ENCODE peak calls at places on chromosomes 12 and 14, in nine cellular contexts. Y is nephron progenitor cell, F is GM12865, G is left ventricle myocardium inferior, Q is body of pancreas, E is AG10803, R is uterus, O is Panc1, J is dorsolateral prefrontal cortex. S is an unnamed sample.

GRCh38 chr12:23108957-23109356 is 484.0 kb downstream of the ETNK1 start:
- DNase-seq in Y (no peak), F (no peak), G (no peak), Q (no peak), E (no peak), R (no peak), O (no peak), J (no peak), S (no peak)

GRCh38 chr12:91965781-91966180 is 179.9 kb downstream of the BTG1 start:
- DNase-seq in Y (no peak), F (no peak), G (no peak), Q (no peak), E (no peak), R (no peak), O (no peak), J (no peak), S (no peak)

GRCh38 chr12:79689041-79689476 is 1.7 kb downstream of the PAWR start:
- DNase-seq in Y (no peak), F (no peak), G (no peak), Q (no peak), E (no peak), R (no peak), O (no peak), J (no peak), S (no peak)

GRCh38 chr14:105938055-105938863 is 411.9 kb downstream of the TMEM121 start:
- DNase-seq in Y (no peak), F (no peak), G (no peak), Q (no peak), E (no peak), R (no peak), O (no peak), J (no peak), S (no peak)

GRCh38 chr14:56136571-56137498 is 18.6 kb downstream of the PELI2 start:
- DNase-seq in Y (no peak), F (no peak), G (no peak), Q (no peak), E (no peak), R (no peak), O (no peak), J (no peak), S (no peak)

GRCh38 chr12:12445882-12446181 is 89.0 kb downstream of the BORCS5 start:
- DNase-seq in Y (no peak), F (no peak), G (no peak), Q (no peak), E (no peak), R (no peak), O (no peak), J (no peak), S (no peak)

GRCh38 chr14:32934891-32935633 is 3.6 kb upstream of the NPAS3 start:
- DNase-seq in Y (peak), F (no peak), G (no peak), Q (no peak), E (peak), R (peak), O (no peak), J (no peak), S (no peak)

GRCh38 chr12:79644274-79645234 is 46.2 kb downstream of the PAWR start:
- DNase-seq in Y (no peak), F (no peak), G (no peak), Q (no peak), E (no peak), R (no peak), O (no peak), J (no peak), S (no peak)

GRCh38 chr14:33480589-33481184 is 470.2 kb downstream of the EGLN3 start:
- DNase-seq in Y (no peak), F (no peak), G (no peak), Q (no peak), E (no peak), R (no peak), O (no peak), J (no peak), S (no peak)

GRCh38 chr12:57531836-57532235 is 9.2 kb downstream of the MBD6 start:
- DNase-seq in Y (no peak), F (no peak), G (no peak), Q (no peak), E (no peak), R (no peak), O (no peak), J (no peak), S (no peak)

GRCh38 chr12:52307836-52308806 is 13.1 kb downstream of the KRT83 start:
- DNase-seq in Y (peak), F (no peak), G (peak), Q (peak), E (peak), R (no peak), O (no peak), J (peak), S (no peak)

GRCh38 chr12:89636054-89636775 is 72.4 kb downstream of the ATP2B1 start:
- DNase-seq in Y (no peak), F (no peak), G (no peak), Q (no peak), E (peak), R (no peak), O (peak), J (no peak), S (no peak)

GRCh38 chr12:50201987-50202521 is 34.9 kb upstream of the CERS5 start:
- DNase-seq in Y (no peak), F (no peak), G (no peak), Q (peak), E (peak), R (no peak), O (no peak), J (no peak), S (no peak)

GRCh38 chr12:55681142-55682077 is 26.3 kb downstream of the ITGA7 start:
- DNase-seq in Y (peak), F (no peak), G (peak), Q (peak), E (peak), R (no peak), O (no peak), J (peak), S (no peak)

GRCh38 chr12:132310181-132311040 is 19.0 kb downstream of the GALNT9 start:
- DNase-seq in Y (no peak), F (no peak), G (no peak), Q (no peak), E (no peak), R (no peak), O (no peak), J (peak), S (no peak)

GRCh38 chr12:25089738-25090137 is 105.2 kb downstream of the DNAI7 start:
- DNase-seq in Y (no peak), F (no peak), G (no peak), Q (peak), E (no peak), R (no peak), O (no peak), J (no peak), S (no peak)

GRCh38 chr12:81992461-81992860 is 233.3 kb upstream of the PPFIA2 start:
- DNase-seq in Y (peak), F (peak), G (no peak), Q (peak), E (no peak), R (no peak), O (no peak), J (no peak), S (no peak)

GRCh38 chr12:127052491-127053232 is 1214.3 kb upstream of the TMEM132C start:
- DNase-seq in Y (no peak), F (no peak), G (no peak), Q (no peak), E (peak), R (no peak), O (no peak), J (no peak), S (no peak)

GRCh38 chr12:109130297-109130696 is 13.9 kb downstream of the ACACB start:
- DNase-seq in Y (no peak), F (no peak), G (no peak), Q (no peak), E (no peak), R (no peak), O (no peak), J (no peak), S (no peak)

GRCh38 chr12:109131522-109132050 is 15.2 kb downstream of the ACACB start:
- DNase-seq in Y (no peak), F (no peak), G (peak), Q (peak), E (peak), R (no peak), O (no peak), J (no peak), S (no peak)

GRCh38 chr12:109130755-109131521 is 14.6 kb downstream of the ACACB start:
- DNase-seq in Y (peak), F (no peak), G (peak), Q (peak), E (no peak), R (no peak), O (no peak), J (no peak), S (no peak)

GRCh38 chr12:109137055-109137454 is 20.7 kb downstream of the ACACB start:
- DNase-seq in Y (no peak), F (no peak), G (no peak), Q (no peak), E (no peak), R (no peak), O (no peak), J (no peak), S (no peak)

DNA sequence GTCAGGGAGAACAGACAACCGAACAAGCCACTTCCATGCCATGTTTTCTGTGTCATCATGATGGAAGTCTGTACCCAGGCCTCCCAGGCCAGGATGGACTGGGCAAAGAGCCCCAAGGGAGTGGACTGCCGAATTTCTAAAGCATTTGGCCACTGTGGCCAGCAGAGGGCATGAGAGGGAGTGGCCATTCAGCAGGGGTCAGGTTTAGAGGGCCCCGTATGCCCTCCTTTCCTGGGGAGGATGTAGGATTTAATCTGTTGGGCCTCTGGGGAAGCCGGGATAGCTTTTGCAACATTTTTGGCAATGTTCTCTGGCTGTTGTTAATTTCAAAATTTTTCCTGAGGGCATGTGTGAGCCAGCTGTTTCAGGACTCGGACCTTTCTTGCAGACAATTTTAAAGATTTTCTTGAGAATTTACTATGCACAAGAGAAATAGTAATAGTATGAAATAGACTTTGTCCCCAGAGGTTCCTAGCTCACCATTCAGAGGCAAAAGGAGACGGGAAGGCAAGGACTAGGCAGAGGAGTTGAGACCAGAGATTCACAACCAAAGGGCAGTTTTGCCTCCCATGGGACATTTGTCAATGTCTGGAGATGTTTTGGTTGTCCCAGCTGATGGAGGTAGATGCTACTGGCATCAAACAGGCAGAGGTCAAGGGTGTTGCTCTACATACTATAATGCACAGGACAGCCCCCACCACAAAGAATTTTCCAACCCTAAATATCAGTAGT is 18.0 kb downstream of the ACACB start:
- DNase-seq in Y (peak), F (no peak), G (peak), Q (peak), E (peak), R (peak), O (no peak), J (no peak), S (no peak)
- TF ChIP-seq CTCF in Y (peak), F (peak), G (peak), Q (peak), E (peak), R (peak), O (peak), J (peak), S (no peak)

DNA sequence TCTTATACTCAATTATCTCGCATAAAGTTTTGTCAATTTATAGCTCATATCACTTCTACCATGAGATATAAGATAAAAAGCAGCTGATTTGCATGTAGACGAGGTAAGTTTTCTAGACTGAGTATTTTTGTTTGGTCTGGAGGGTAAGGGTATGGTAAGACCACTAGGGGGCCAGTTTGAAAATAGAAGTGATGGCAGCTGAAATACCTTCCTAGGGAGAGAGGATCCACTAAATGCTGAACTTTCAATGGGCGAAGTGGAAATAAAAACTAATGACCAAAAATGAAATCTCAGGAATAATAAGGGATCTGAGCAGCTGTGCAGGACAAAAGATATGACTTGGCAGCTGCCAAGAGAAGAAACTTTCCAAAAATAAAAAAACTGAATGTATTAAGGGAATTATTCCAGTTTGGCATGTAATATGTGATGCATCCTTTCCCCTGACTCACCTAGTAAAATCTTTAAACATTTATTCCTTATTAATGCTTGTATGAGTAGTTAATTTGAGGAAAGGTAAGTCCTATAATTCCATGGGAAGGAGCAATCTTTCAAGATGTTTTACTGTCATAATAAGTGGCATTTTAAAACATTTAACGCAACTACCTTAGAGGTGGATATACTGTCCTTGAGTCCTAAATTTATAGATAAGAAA is 754.5 kb downstream of the C12orf50 start:
- DNase-seq in Y (peak), F (peak), G (no peak), Q (no peak), E (no peak), R (no peak), O (no peak), J (no peak), S (no peak)
- TF ChIP-seq CTCF in Y (peak), F (peak), G (peak), Q (peak), E (peak), R (no peak), O (peak), J (peak), S (no peak)

GRCh38 chr14:92598549-92598905 is 84.9 kb downstream of the RIN3 start:
- DNase-seq in Y (no peak), F (no peak), G (no peak), Q (no peak), E (no peak), R (no peak), O (no peak), J (no peak), S (no peak)

GRCh38 chr14:92595267-92595666 is 81.7 kb downstream of the RIN3 start:
- DNase-seq in Y (no peak), F (no peak), G (no peak), Q (no peak), E (no peak), R (no peak), O (no peak), J (no peak), S (no peak)

GRCh38 chr14:92597873-92598548 is 84.4 kb downstream of the RIN3 start:
- DNase-seq in Y (no peak), F (no peak), G (no peak), Q (no peak), E (no peak), R (no peak), O (no peak), J (no peak), S (no peak)

GRCh38 chr14:92599786-92600185 is 86.2 kb downstream of the RIN3 start:
- DNase-seq in Y (no peak), F (no peak), G (no peak), Q (no peak), E (no peak), R (no peak), O (no peak), J (no peak), S (no peak)

GRCh38 chr14:92596328-92596943 is 82.9 kb downstream of the RIN3 start:
- DNase-seq in Y (no peak), F (no peak), G (no peak), Q (no peak), E (no peak), R (no peak), O (no peak), J (no peak), S (no peak)
- TF ChIP-seq CTCF in Y (no peak), F (peak), G (no peak), Q (no peak), E (no peak), R (no peak), O (no peak), J (no peak), S (no peak)

DNA sequence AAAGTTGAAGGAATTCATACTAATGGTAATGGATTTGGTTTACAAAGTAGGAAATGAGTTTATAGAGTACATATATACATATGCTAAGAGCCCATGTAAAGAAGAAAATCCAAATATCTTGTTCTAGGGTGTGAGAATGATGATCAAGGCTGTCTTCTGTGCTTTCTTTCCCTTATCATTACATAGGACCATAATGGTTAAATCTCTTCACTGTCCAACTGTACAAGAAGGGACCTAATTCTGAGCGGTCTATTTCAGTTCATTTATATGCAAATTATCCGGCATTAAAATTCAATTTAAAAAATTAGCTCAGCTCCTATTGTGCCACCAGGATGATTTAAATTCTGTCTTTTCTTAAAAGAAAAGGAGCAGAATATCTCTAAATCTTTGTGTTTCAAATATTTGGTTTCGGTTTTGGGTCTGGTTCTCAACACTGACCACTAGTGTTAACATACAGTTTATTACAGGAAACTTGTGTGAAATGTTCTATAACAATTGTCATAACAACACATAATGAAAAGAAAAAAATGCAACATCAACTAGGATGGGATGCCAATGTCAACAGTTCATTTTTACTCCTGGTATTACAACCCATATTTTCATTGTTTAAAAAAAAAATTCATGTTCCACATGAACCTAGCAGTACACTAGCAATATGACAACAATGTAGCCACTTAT is 16.8 kb downstream of the OR4K1 start:
- DNase-seq in Y (no peak), F (no peak), G (no peak), Q (no peak), E (no peak), R (no peak), O (no peak), J (no peak), S (no peak)
- TF ChIP-seq CTCF in Y (no peak), F (no peak), G (no peak), Q (no peak), E (no peak), R (no peak), O (peak), J (no peak), S (no peak)

GRCh38 chr12:103821773-103822172 is 19.3 kb downstream of the NT5DC3 start:
- DNase-seq in Y (no peak), F (no peak), G (no peak), Q (no peak), E (peak), R (no peak), O (no peak), J (no peak), S (no peak)
- TF ChIP-seq CTCF in Y (no peak), F (no peak), G (no peak), Q (no peak), E (no peak), R (no peak), O (no peak), J (no peak), S (no peak)

GRCh38 chr14:104103061-104104005 is 17.8 kb downstream of the ASPG start:
- DNase-seq in Y (peak), F (no peak), G (peak), Q (no peak), E (no peak), R (no peak), O (no peak), J (no peak), S (no peak)
- TF ChIP-seq CTCF in Y (no peak), F (no peak), G (no peak), Q (no peak), E (no peak), R (no peak), O (no peak), J (no peak), S (no peak)

DNA sequence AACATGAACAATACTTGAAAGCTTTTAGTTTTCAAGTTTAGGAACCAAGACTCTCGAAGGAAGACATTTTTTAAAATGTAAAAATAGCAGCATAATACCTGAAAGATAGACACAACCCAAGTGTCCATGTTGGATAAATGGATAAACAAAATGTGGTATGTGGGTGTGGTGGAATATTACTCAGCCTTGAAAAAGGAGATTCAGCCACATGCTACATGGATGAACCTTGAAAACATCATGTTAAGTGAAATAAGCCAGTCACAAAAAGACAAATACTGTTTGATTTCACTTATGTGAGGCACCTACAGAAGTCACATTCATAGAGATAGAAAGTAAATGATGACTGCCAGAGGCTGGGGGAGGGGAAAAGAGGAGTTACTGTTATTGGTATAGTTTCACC is 228.7 kb downstream of the FBXL14 start:
- DNase-seq in Y (no peak), F (no peak), G (no peak), Q (no peak), E (no peak), R (no peak), O (no peak), J (no peak), S (no peak)
- TF ChIP-seq CTCF in Y (no peak), F (no peak), G (no peak), Q (no peak), E (no peak), R (no peak), O (no peak), J (no peak), S (no peak)

DNA sequence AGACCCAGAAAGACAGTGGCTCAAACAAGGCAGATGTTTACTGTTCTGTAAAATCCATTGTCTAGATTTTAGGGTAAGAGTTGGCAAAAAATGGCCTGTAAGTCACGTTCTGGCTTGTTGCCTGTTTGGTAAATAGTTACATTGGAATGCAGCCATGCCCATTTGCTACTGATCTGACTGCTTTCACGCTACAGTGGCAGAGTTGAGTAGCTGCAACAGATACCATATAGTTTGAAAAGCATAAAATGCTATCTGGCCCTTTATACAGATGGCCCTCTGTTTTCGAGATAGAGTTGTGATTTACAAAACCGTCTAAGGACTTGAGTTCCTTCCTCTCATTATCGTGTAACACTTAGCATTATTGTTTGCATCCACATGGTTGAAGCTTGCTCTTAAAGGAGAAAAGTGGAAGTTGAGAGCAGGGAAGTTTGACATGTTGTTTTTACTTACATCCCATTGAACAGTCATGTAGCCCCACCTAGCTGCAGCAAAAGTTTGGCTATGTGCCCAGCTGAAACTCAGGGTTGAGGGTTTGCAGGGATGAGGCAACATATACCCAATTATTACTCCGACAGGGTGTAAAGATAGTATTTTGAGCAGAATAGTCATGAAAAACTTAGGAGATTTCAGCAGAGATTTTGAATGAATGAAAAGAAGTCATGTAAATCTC is 11.3 kb upstream of the SCFD1 start:
- DNase-seq in Y (no peak), F (peak), G (no peak), Q (peak), E (peak), R (peak), O (no peak), J (no peak), S (no peak)
- TF ChIP-seq CTCF in Y (no peak), F (no peak), G (peak), Q (peak), E (peak), R (no peak), O (peak), J (peak), S (no peak)

S was measured in omental fat pad.